ENCODE peak calls at places on chromosomes 16 and 17, in five cellular contexts. N is H1, F is HepG2, J is SK-N-SH, C is GM12878. K is an unnamed sample.

GRCh38 chr16:3602320-3602653 is 9.1 kb downstream of the SLX4 start:
- DNase-seq in F (no peak), J (no peak), C (no peak), N (no peak), K (no peak)

GRCh38 chr17:45235071-45236001 is 13.7 kb downstream of the FMNL1 start:
- DNase-seq in N (peak), J (peak), F (peak), C (no peak), K (peak)

GRCh38 chr17:9817086-9817485 is 4.8 kb downstream of the GSG1L2 start:
- DNase-seq in J (peak), F (no peak), C (no peak), N (peak), K (no peak)

GRCh38 chr17:29143894-29144293 is 36.3 kb downstream of the MYO18A start:
- DNase-seq in F (peak), J (peak), N (no peak), C (no peak), K (peak)

GRCh38 chr17:49260922-49261291 is 30.3 kb upstream of the PHOSPHO1 start:
- DNase-seq in C (no peak), F (no peak), J (no peak), N (no peak), K (no peak)

GRCh38 chr17:34616148-34616547 is 36.8 kb downstream of the TMEM132E start:
- DNase-seq in C (no peak), F (no peak), N (no peak), J (peak), K (no peak)

GRCh38 chr17:81339180-81339501 is 44.0 kb upstream of the SLC38A10 start:
- DNase-seq in F (peak), N (no peak), C (no peak), J (peak), K (no peak)

GRCh38 chr16:73192227-73192894 is 144.4 kb upstream of the ZFHX3 start:
- DNase-seq in N (no peak), J (no peak), C (no peak), F (no peak), K (no peak)

GRCh38 chr16:47304563-47304962 is 156.3 kb downstream of the ITFG1 start:
- DNase-seq in N (no peak), J (no peak), F (no peak), C (no peak), K (no peak)

GRCh38 chr16:2428051-2428786 is 1.0 kb upstream of the CCNF start:
- DNase-seq in N (no peak), C (no peak), F (no peak), J (peak), K (no peak)

GRCh38 chr16:27355610-27356009 is 41.8 kb downstream of the IL4R start:
- DNase-seq in N (peak), J (no peak), C (no peak), F (peak), K (peak)

GRCh38 chr17:1271020-1271423 is 778 bp downstream of the BHLHA9 start:
- DNase-seq in C (no peak), N (no peak), F (no peak), J (no peak), K (no peak)

GRCh38 chr17:37206299-37206698 is 169.5 kb upstream of the C17orf78 start:
- DNase-seq in C (no peak), N (no peak), F (no peak), J (no peak), K (no peak)

GRCh38 chr17:82298538-82299421 is 18.6 kb downstream of the CD7 start:
- DNase-seq in C (no peak), J (peak), F (no peak), N (no peak), K (no peak)

GRCh38 chr16:62977876-62978275 is 941.6 kb upstream of the CDH8 start:
- DNase-seq in F (no peak), J (no peak), C (no peak), N (no peak), K (no peak)

GRCh38 chr16:11297492-11298142 is 16.5 kb upstream of the PRM1 start:
- DNase-seq in C (peak), J (peak), N (no peak), F (peak), K (peak)

GRCh38 chr16:24539850-24540484 is 601 bp downstream of the RBBP6 start:
- DNase-seq in N (no peak), C (no peak), J (no peak), F (no peak), K (peak)

GRCh38 chr16:15653227-15653626 is 3.2 kb downstream of the NDE1 start:
- DNase-seq in F (peak), N (no peak), J (no peak), C (no peak), K (no peak)

GRCh38 chr16:35798885-35799426 is 2339.5 kb downstream of the TP53TG3F start:
- DNase-seq in F (no peak), N (no peak), J (no peak), C (no peak), K (no peak)

GRCh38 chr16:27640277-27640600 is 90.3 kb downstream of the KATNIP start:
- DNase-seq in F (no peak), C (no peak), J (no peak), N (peak), K (no peak)

GRCh38 chr17:17835415-17836249 is 1.2 kb downstream of the SREBF1 start:
- DNase-seq in N (no peak), J (no peak), F (no peak), C (no peak), K (no peak)

GRCh38 chr17:38428150-38428642 is at the start of gene ARHGAP23:
- DNase-seq in F (no peak), N (no peak), J (peak), C (no peak), K (no peak)

GRCh38 chr16:22369221-22369811 is 5.1 kb downstream of the CDR2 start:
- DNase-seq in C (no peak), J (no peak), N (no peak), F (peak), K (no peak)

GRCh38 chr17:29839656-29840055 is 90.4 kb downstream of the SSH2 start:
- DNase-seq in F (no peak), J (no peak), C (no peak), N (no peak), K (no peak)

GRCh38 chr17:48755346-48755745 is 26.8 kb upstream of the HOXB13 start:
- DNase-seq in J (no peak), N (no peak), C (no peak), F (no peak), K (no peak)

GRCh38 chr16:49620158-49620867 is 235.6 kb downstream of the ZNF423 start:
- DNase-seq in N (no peak), C (no peak), F (peak), J (peak), K (no peak)

GRCh38 chr17:7022791-7023571 is at the start of gene BCL6B:
- DNase-seq in F (no peak), J (no peak), N (no peak), C (no peak), K (no peak)

GRCh38 chr16:1510941-1511351 is 17.8 kb downstream of the TELO2 start:
- DNase-seq in F (no peak), J (no peak), C (no peak), N (no peak), K (no peak)

GRCh38 chr16:69412287-69412686 is 12.1 kb upstream of the CYB5B start:
- DNase-seq in F (no peak), J (no peak), N (no peak), C (no peak), K (no peak)

GRCh38 chr17:39239640-39240314 is 14.0 kb upstream of the STAC2 start:
- DNase-seq in F (peak), C (no peak), N (no peak), J (peak), K (no peak)

GRCh38 chr16:8736123-8736680 is 61.2 kb downstream of the TMEM186 start:
- DNase-seq in N (no peak), J (no peak), C (no peak), F (no peak), K (no peak)

GRCh38 chr16:48613061-48613957 is 3.3 kb upstream of the N4BP1 start:
- DNase-seq in F (peak), J (no peak), N (no peak), C (no peak), K (no peak)

GRCh38 chr17:30244853-30245385 is 9.4 kb upstream of the SLC6A4 start:
- DNase-seq in J (no peak), C (no peak), F (no peak), N (no peak), K (no peak)

GRCh38 chr17:17822189-17822978 is 14.4 kb downstream of the SREBF1 start:
- DNase-seq in C (no peak), N (no peak), J (no peak), F (no peak), K (no peak)

GRCh38 chr16:19850131-19850817 is 34.4 kb downstream of the GPRC5B start:
- DNase-seq in C (no peak), F (no peak), J (no peak), N (no peak), K (no peak)
- TF ChIP-seq CTCF in C (no peak), F (no peak), J (no peak), N (no peak), K (no peak)

GRCh38 chr17:80264793-80265075 is 4.1 kb downstream of the RNF213 start:
- DNase-seq in C (no peak), F (no peak), N (no peak), J (no peak), K (no peak)

GRCh38 chr17:80263253-80264047 is 2.8 kb downstream of the RNF213 start:
- DNase-seq in N (no peak), J (peak), C (peak), F (peak), K (peak)

GRCh38 chr17:80264048-80264792 is 3.6 kb downstream of the RNF213 start:
- DNase-seq in J (no peak), F (no peak), C (no peak), N (no peak), K (no peak)

GRCh38 chr17:80267391-80267790 is 6.7 kb downstream of the RNF213 start:
- DNase-seq in J (no peak), N (no peak), F (no peak), C (no peak), K (no peak)

DNA sequence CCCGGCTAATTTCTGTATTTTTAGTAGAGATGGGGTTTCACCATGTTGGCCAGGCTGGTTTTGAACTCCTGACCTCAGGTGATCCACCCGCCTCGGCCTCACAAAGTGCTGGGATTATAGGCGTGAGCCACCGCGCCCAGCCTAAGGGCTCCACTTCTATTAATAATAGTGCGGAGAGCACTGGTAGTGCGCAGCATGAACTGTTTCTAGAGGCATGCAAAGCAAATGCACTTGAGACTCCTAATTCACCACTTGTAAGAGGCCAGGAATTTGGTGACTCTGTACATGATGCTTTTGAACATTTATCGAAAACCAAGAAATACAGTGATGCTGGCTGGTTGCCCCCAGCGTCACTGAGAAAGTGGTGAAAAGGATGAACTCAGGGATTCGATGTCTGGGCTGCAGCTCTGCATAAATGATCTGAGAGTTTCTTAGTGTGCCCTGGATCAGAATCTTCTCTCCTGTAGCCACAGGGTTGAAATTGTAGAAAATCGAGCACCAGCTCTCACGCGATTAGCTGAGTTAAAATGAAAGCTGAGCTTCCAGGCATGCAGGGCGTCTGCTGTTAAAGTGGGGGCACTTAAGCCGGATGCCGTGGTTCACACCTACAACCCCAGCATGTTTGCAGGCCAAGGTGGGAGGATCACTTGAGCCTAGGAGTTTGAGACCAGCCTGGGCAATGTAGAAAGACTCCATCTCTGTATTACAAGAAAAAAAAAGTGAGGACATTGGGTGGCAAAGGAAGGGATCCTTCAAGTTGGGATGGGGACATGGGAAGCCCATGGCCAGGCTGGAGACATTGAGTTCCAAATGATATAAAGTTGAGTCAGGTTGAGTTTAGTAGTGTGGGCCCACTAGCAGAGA is 4.8 kb downstream of the RNF213 start:
- DNase-seq in C (peak), N (no peak), F (no peak), J (no peak), K (no peak)
- TF ChIP-seq GABPA in C (no peak), N (no peak), F (no peak), J (no peak), K (no peak)

GRCh38 chr17:71828182-71828596 is 292.6 kb upstream of the SOX9 start:
- DNase-seq in J (peak), C (no peak), F (no peak), N (peak), K (no peak)

GRCh38 chr17:71830916-71831315 is 289.9 kb upstream of the SOX9 start:
- DNase-seq in N (peak), J (no peak), F (no peak), C (no peak), K (no peak)
- TF ChIP-seq CTCF in N (peak), J (no peak), F (peak), C (no peak), K (no peak)

GRCh38 chr16:89613101-89613953 is at the start of gene DPEP1:
- DNase-seq in C (no peak), N (no peak), F (no peak), J (no peak), K (no peak)
- TF ChIP-seq GABPA in C (no peak), N (no peak), F (no peak), J (no peak), K (no peak)

GRCh38 chr16:54812229-54812628 is 118.4 kb upstream of the IRX5 start:
- DNase-seq in J (no peak), C (no peak), F (peak), N (no peak), K (no peak)
- TF ChIP-seq CTCF in J (peak), C (no peak), F (peak), N (peak), K (no peak)

DNA sequence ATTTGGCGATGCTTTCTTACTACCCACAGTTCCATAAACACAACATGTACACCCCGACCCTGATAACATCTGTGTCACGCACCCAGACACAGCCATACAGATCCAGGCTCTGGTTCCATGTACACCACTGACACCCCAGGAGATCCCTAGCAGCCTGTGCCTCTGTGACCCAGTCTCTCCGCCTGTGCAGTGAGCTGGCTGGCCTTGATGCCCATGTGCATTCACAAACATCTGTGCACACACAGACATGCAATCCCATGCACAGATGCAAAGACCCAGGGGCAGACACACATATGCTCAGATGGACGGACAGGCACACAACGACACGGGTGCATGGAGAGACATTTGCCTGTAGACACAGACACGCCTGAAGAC is 4.1 kb downstream of the CCDC102A start:
- DNase-seq in N (no peak), F (no peak), J (peak), C (no peak), K (no peak)
- TF ChIP-seq GABPA in N (no peak), F (no peak), J (no peak), C (no peak), K (no peak)

GRCh38 chr17:61410100-61410551 is 10.5 kb downstream of the TBX2 start:
- DNase-seq in J (peak), F (no peak), C (no peak), N (no peak), K (no peak)

GRCh38 chr17:61409301-61410099 is 9.9 kb downstream of the TBX2 start:
- DNase-seq in F (no peak), N (no peak), J (peak), C (no peak), K (no peak)

GRCh38 chr17:61411114-61411943 is 11.7 kb downstream of the TBX2 start:
- DNase-seq in N (no peak), F (no peak), J (peak), C (no peak), K (no peak)

GRCh38 chr17:61411944-61412859 is 12.6 kb downstream of the TBX2 start:
- DNase-seq in C (peak), J (peak), F (peak), N (no peak), K (peak)

GRCh38 chr17:61410555-61411089 is 11.0 kb downstream of the TBX2 start:
- DNase-seq in J (peak), C (no peak), N (no peak), F (no peak), K (peak)
- TF ChIP-seq CTCF in J (peak), C (peak), N (peak), F (peak), K (peak)

GRCh38 chr16:89596957-89597644 is 16.3 kb upstream of the DPEP1 start:
- DNase-seq in F (no peak), C (no peak), J (no peak), N (no peak), K (no peak)

GRCh38 chr16:89599902-89600301 is 13.5 kb upstream of the DPEP1 start:
- DNase-seq in N (no peak), J (no peak), C (no peak), F (no peak), K (no peak)

GRCh38 chr16:89599451-89599858 is 14.0 kb upstream of the DPEP1 start:
- DNase-seq in C (no peak), F (peak), J (peak), N (peak), K (no peak)

GRCh38 chr16:89596061-89596689 is 17.3 kb upstream of the DPEP1 start:
- DNase-seq in J (no peak), N (no peak), F (no peak), C (no peak), K (no peak)

DNA sequence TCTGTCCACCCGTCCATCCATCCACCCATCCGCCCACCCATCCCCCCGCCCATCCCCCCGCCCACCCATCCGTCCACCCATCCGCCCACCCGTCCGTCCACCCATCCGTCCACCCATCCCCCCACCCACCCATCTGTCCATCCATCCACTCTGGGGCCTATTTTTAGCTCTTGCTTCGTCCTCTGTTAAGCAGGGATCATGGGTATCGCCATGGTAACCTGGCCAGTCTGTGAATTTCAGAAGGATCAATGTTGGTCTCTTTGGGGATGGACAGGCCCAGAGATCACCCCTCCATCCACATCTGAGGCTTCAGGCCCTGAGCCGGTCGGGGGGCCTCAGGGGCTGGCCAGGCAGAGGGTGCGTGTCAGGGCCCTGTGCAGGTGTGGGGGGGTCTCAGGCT is 15.2 kb upstream of the DPEP1 start:
- DNase-seq in J (no peak), C (no peak), N (no peak), F (no peak), K (no peak)
- TF ChIP-seq GABPA in J (no peak), C (no peak), N (no peak), F (no peak), K (no peak)

GRCh38 chr17:27496005-27496404 is 39.8 kb downstream of the KSR1 start:
- DNase-seq in F (no peak), C (no peak), J (no peak), N (no peak), K (no peak)

GRCh38 chr17:27493088-27493487 is 36.8 kb downstream of the KSR1 start:
- DNase-seq in N (no peak), F (no peak), C (no peak), J (no peak), K (no peak)

GRCh38 chr17:27495460-27495859 is 39.2 kb downstream of the KSR1 start:
- DNase-seq in F (no peak), N (no peak), J (no peak), C (no peak), K (no peak)

GRCh38 chr17:27492470-27492869 is 36.2 kb downstream of the KSR1 start:
- DNase-seq in C (no peak), N (no peak), J (no peak), F (no peak), K (no peak)

GRCh38 chr17:27494192-27495091 is 38.2 kb downstream of the KSR1 start:
- DNase-seq in N (no peak), F (peak), J (no peak), C (no peak), K (no peak)
- TF ChIP-seq CTCF in N (peak), F (peak), J (peak), C (peak), K (no peak)

K was measured in HL-60.